ENCODE peak calls at places on chromosomes 5 and 9, in four cellular contexts. W, A, P and S are unnamed samples.

GRCh38 chr5:89301572-89302025 is 418.6 kb upstream of the MEF2C start:
- DNase-seq in A (no peak), W (no peak), P (no peak), S (no peak)

GRCh38 chr9:16010221-16010620 is 457.4 kb downstream of the CCDC171 start:
- DNase-seq in W (no peak), P (no peak), A (no peak), S (no peak)

GRCh38 chr5:176643491-176644219 is 3.6 kb upstream of the TSPAN17 start:
- DNase-seq in A (no peak), P (no peak), W (no peak), S (no peak)

GRCh38 chr5:97499605-97500004 is 316.6 kb upstream of the RIOK2 start:
- DNase-seq in A (no peak), P (no peak), W (no peak), S (no peak)

GRCh38 chr5:116453920-116454319 is 120.7 kb downstream of the SEMA6A start:
- DNase-seq in A (no peak), W (no peak), P (no peak), S (no peak)

GRCh38 chr5:36792560-36793180 is 83.9 kb upstream of the NIPBL start:
- DNase-seq in W (no peak), A (no peak), P (no peak), S (no peak)

GRCh38 chr5:51387854-51388320 is 4.6 kb downstream of the ISL1 start:
- DNase-seq in A (no peak), P (no peak), W (no peak), S (no peak)

GRCh38 chr9:2621678-2622360 is at the start of gene VLDLR:
- DNase-seq in P (peak), A (peak), W (no peak), S (peak)

GRCh38 chr9:127224178-127224882 is 40.2 kb upstream of the GARNL3 start:
- DNase-seq in P (peak), A (peak), W (peak), S (peak)

GRCh38 chr5:122701640-122702523 is 73.0 kb upstream of the SNX2 start:
- DNase-seq in A (no peak), P (no peak), W (no peak), S (no peak)

GRCh38 chr5:173745123-173745522 is 128.7 kb upstream of the BOD1 start:
- DNase-seq in A (no peak), P (no peak), W (no peak), S (no peak)

GRCh38 chr5:177376107-177376506 is 8.1 kb upstream of the SLC34A1 start:
- DNase-seq in A (no peak), W (no peak), P (no peak), S (no peak)

GRCh38 chr9:128190516-128191405 is 611 bp downstream of the CIZ1 start:
- DNase-seq in A (no peak), W (no peak), P (no peak), S (no peak)

GRCh38 chr9:2228132-2228531 is 213.0 kb downstream of the SMARCA2 start:
- DNase-seq in A (no peak), W (peak), P (peak), S (no peak)

GRCh38 chr5:16437974-16438373 is 27.6 kb downstream of the ZNF622 start:
- DNase-seq in A (no peak), W (no peak), P (no peak), S (no peak)

GRCh38 chr5:40502045-40502444 is 177.7 kb upstream of the PTGER4 start:
- DNase-seq in P (no peak), A (no peak), W (no peak), S (no peak)

GRCh38 chr5:52481216-52481615 is 306.5 kb upstream of the ITGA1 start:
- DNase-seq in P (no peak), W (no peak), A (no peak), S (no peak)

GRCh38 chr9:82604947-82605656 is 457.8 kb downstream of the RASEF start:
- DNase-seq in W (no peak), P (no peak), A (no peak), S (no peak)

GRCh38 chr9:117459941-117460340 is 45.1 kb upstream of the ASTN2 start:
- DNase-seq in P (no peak), A (no peak), W (no peak), S (no peak)

GRCh38 chr5:178483620-178484019 is 106.6 kb downstream of the COL23A1 start:
- DNase-seq in A (no peak), W (no peak), P (no peak), S (no peak)

GRCh38 chr9:87601175-87601574 is 103.5 kb downstream of the DAPK1 start:
- DNase-seq in A (no peak), W (peak), P (no peak), S (no peak)

GRCh38 chr5:82313016-82313415 is 34.9 kb upstream of the RPS23 start:
- DNase-seq in A (no peak), P (no peak), W (no peak), S (no peak)

GRCh38 chr5:42656661-42657035 is 100.0 kb upstream of the CCDC152 start:
- DNase-seq in W (no peak), P (no peak), A (no peak), S (no peak)

GRCh38 chr5:132008961-132009680 is 2.3 kb downstream of the ACSL6 start:
- DNase-seq in P (no peak), A (no peak), W (no peak), S (no peak)

GRCh38 chr9:20404192-20404813 is 218.0 kb downstream of the MLLT3 start:
- DNase-seq in P (no peak), A (no peak), W (no peak), S (no peak)

GRCh38 chr5:171433952-171434676 is 14.7 kb downstream of the FGF18 start:
- DNase-seq in A (no peak), W (no peak), P (no peak), S (no peak)

GRCh38 chr9:131738293-131738692 is 1.6 kb downstream of the RAPGEF1 start:
- DNase-seq in P (no peak), A (no peak), W (no peak), S (no peak)

GRCh38 chr5:78809444-78809843 is 160.9 kb upstream of the LHFPL2 start:
- DNase-seq in P (no peak), A (no peak), W (no peak), S (no peak)

GRCh38 chr5:39906146-39906545 is 481.4 kb upstream of the DAB2 start:
- DNase-seq in A (no peak), P (no peak), W (no peak), S (no peak)

GRCh38 chr5:140295414-140295813 is 7.5 kb downstream of the PFDN1 start:
- DNase-seq in W (no peak), A (no peak), P (no peak), S (peak)

GRCh38 chr5:33523208-33523771 is 82.5 kb downstream of the TARS1 start:
- DNase-seq in W (no peak), P (no peak), A (no peak), S (no peak)
- TF ChIP-seq CTCF in W (no peak), P (no peak), A (no peak), S (no peak)

DNA sequence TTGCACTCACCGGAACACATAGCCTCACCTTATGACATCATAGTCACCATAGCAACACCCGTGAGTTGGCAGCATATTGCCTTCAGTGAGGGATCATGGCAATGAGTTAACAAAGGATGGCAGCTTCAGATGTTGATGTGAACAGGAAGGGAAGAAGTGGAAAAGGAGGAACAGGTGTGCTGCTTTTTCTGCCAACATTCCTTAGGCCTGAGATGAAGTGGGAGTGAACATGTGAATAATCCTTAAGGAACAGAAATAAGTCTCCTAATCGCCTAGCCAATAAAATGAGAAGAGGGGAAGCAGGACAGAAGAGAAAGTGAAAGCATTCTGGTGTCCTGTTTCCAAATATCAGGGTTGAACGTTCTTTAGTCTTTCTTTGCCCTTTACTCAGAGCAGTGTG is 360.0 kb downstream of the BRINP1 start:
- DNase-seq in A (no peak), P (no peak), W (no peak), S (no peak)
- TF ChIP-seq CTCF in A (no peak), P (no peak), W (no peak), S (no peak)

GRCh38 chr5:142769793-142770649 is at the start of gene ARHGAP26:
- DNase-seq in W (peak), P (peak), A (peak), S (peak)
- TF ChIP-seq CTCF in W (peak), P (no peak), A (no peak), S (peak)

GRCh38 chr9:91659529-91660294 is 236.1 kb upstream of the NFIL3 start:
- DNase-seq in W (no peak), A (no peak), P (peak), S (no peak)
- TF ChIP-seq CTCF in W (peak), A (peak), P (peak), S (peak)

DNA sequence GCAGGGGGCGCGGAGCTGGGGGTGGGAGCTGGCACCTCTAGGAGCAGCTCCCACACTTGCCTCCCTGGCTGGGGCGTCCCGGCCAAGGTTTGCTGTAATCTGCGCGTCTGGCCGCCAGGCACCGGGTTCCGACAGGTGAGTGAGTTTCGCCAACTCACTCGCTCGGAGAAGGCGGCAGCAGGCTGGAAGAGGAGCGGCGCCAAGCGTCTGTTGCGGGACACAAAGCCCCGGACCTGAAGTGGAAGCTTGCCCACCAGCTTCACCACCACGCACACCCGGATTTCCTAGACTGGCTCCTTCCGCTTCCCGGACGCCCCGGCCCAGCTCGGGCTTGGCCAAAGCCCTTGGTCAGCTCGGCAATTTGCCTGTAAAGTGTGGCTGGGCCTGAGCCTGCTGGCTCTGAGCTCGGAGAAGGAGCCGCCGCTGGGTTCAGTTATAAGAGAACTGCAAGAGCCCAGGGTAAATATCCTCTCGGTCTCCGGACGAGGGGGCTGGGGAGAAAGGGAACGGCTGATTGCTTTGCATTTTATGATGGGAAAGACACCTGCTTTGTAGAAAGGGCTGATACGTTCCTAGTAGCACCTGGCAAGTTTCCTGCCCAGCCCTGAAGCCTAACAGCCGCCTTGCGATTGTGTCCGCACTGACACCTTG is 461 bp upstream of the GNA14 start:
- DNase-seq in W (no peak), P (no peak), A (no peak), S (no peak)
- TF ChIP-seq CTCF in W (peak), P (no peak), A (no peak), S (no peak)